ENCODE peak calls at places on chromosomes 16 and 17, in four cellular contexts. One of them, this sample, is unnamed.

GRCh38 chr16:11783319-11784047 is 13.6 kb downstream of the ZC3H7A start:
- DNase-seq in fibroblast of the aortic adventitia: peak
- DNase-seq in activated B cell treated with CpG ODN at 0.5 μM for 24 hours: peak
- DNase-seq in pancreas: no peak
- DNase-seq in this sample: no peak

GRCh38 chr16:14365200-14365851 is 264.7 kb downstream of the PARN start:
- DNase-seq in activated B cell treated with CpG ODN at 0.5 μM for 24 hours: no peak
- DNase-seq in fibroblast of the aortic adventitia: no peak
- DNase-seq in pancreas: no peak
- DNase-seq in this sample: no peak

GRCh38 chr16:70304892-70305448 is 6.0 kb downstream of the DDX19B start:
- DNase-seq in activated B cell treated with CpG ODN at 0.5 μM for 24 hours: no peak
- DNase-seq in fibroblast of the aortic adventitia: no peak
- DNase-seq in pancreas: no peak
- DNase-seq in this sample: no peak

GRCh38 chr16:57700801-57701551 is 6.4 kb downstream of the DRC7 start:
- DNase-seq in pancreas: no peak
- DNase-seq in fibroblast of the aortic adventitia: no peak
- DNase-seq in activated B cell treated with CpG ODN at 0.5 μM for 24 hours: no peak
- DNase-seq in this sample: no peak

GRCh38 chr17:2138318-2138717 is 83.4 kb downstream of the HIC1 start:
- DNase-seq in pancreas: no peak
- DNase-seq in fibroblast of the aortic adventitia: no peak
- DNase-seq in activated B cell treated with CpG ODN at 0.5 μM for 24 hours: no peak
- DNase-seq in this sample: peak

GRCh38 chr17:35796942-35797341 is 1.5 kb upstream of the MMP28 start:
- DNase-seq in activated B cell treated with CpG ODN at 0.5 μM for 24 hours: no peak
- DNase-seq in pancreas: no peak
- DNase-seq in fibroblast of the aortic adventitia: no peak
- DNase-seq in this sample: no peak

GRCh38 chr17:74713199-74713755 is 554 bp upstream of the CD300LF start:
- DNase-seq in fibroblast of the aortic adventitia: no peak
- DNase-seq in activated B cell treated with CpG ODN at 0.5 μM for 24 hours: no peak
- DNase-seq in pancreas: no peak
- DNase-seq in this sample: peak

GRCh38 chr17:51508048-51508447 is 247.7 kb downstream of the UTP18 start:
- DNase-seq in activated B cell treated with CpG ODN at 0.5 μM for 24 hours: no peak
- DNase-seq in fibroblast of the aortic adventitia: no peak
- DNase-seq in pancreas: no peak
- DNase-seq in this sample: no peak

GRCh38 chr17:37558299-37558698 is 50.9 kb downstream of the SYNRG start:
- DNase-seq in activated B cell treated with CpG ODN at 0.5 μM for 24 hours: no peak
- DNase-seq in fibroblast of the aortic adventitia: no peak
- DNase-seq in pancreas: no peak
- DNase-seq in this sample: no peak

GRCh38 chr17:8740486-8740885 is 4.2 kb downstream of the CCDC42 start:
- DNase-seq in activated B cell treated with CpG ODN at 0.5 μM for 24 hours: peak
- DNase-seq in pancreas: no peak
- DNase-seq in fibroblast of the aortic adventitia: no peak
- DNase-seq in this sample: no peak

GRCh38 chr17:74360993-74361612 is 565 bp downstream of the BTBD17 start:
- DNase-seq in fibroblast of the aortic adventitia: no peak
- DNase-seq in activated B cell treated with CpG ODN at 0.5 μM for 24 hours: no peak
- DNase-seq in pancreas: no peak
- DNase-seq in this sample: no peak

GRCh38 chr17:17785407-17785806 is 51.4 kb downstream of the SREBF1 start:
- DNase-seq in fibroblast of the aortic adventitia: no peak
- DNase-seq in pancreas: peak
- DNase-seq in activated B cell treated with CpG ODN at 0.5 μM for 24 hours: no peak
- DNase-seq in this sample: no peak

GRCh38 chr17:62637809-62638208 is 10.3 kb downstream of the MRC2 start:
- DNase-seq in activated B cell treated with CpG ODN at 0.5 μM for 24 hours: no peak
- DNase-seq in fibroblast of the aortic adventitia: no peak
- DNase-seq in pancreas: no peak
- DNase-seq in this sample: no peak

GRCh38 chr17:83154311-83155127 is 75.1 kb downstream of the METRNL start:
- DNase-seq in fibroblast of the aortic adventitia: no peak
- DNase-seq in activated B cell treated with CpG ODN at 0.5 μM for 24 hours: no peak
- DNase-seq in pancreas: no peak
- DNase-seq in this sample: peak

GRCh38 chr17:81650951-81651350 is 5.4 kb downstream of the PDE6G start:
- DNase-seq in activated B cell treated with CpG ODN at 0.5 μM for 24 hours: no peak
- DNase-seq in pancreas: no peak
- DNase-seq in fibroblast of the aortic adventitia: no peak
- DNase-seq in this sample: no peak

GRCh38 chr16:10266809-10267208 is 84.6 kb upstream of the GRIN2A start:
- DNase-seq in fibroblast of the aortic adventitia: no peak
- DNase-seq in activated B cell treated with CpG ODN at 0.5 μM for 24 hours: no peak
- DNase-seq in pancreas: no peak
- DNase-seq in this sample: no peak

GRCh38 chr16:86219655-86220445 is 290.5 kb upstream of the FOXF1 start:
- DNase-seq in fibroblast of the aortic adventitia: no peak
- DNase-seq in activated B cell treated with CpG ODN at 0.5 μM for 24 hours: no peak
- DNase-seq in pancreas: no peak
- DNase-seq in this sample: no peak

GRCh38 chr16:53090591-53091507 is 36.1 kb downstream of the CHD9 start:
- DNase-seq in pancreas: peak
- DNase-seq in fibroblast of the aortic adventitia: peak
- DNase-seq in activated B cell treated with CpG ODN at 0.5 μM for 24 hours: peak
- DNase-seq in this sample: peak

GRCh38 chr16:70563571-70563970 is 40.0 kb downstream of the SF3B3 start:
- DNase-seq in pancreas: no peak
- DNase-seq in activated B cell treated with CpG ODN at 0.5 μM for 24 hours: no peak
- DNase-seq in fibroblast of the aortic adventitia: peak
- DNase-seq in this sample: no peak

GRCh38 chr17:10705727-10706126 is 8.3 kb downstream of the ADPRM start:
- DNase-seq in activated B cell treated with CpG ODN at 0.5 μM for 24 hours: no peak
- DNase-seq in fibroblast of the aortic adventitia: no peak
- DNase-seq in pancreas: no peak
- DNase-seq in this sample: no peak

GRCh38 chr17:78343099-78343432 is 16.8 kb downstream of the SOCS3 start:
- DNase-seq in pancreas: peak
- DNase-seq in activated B cell treated with CpG ODN at 0.5 μM for 24 hours: peak
- DNase-seq in fibroblast of the aortic adventitia: peak
- DNase-seq in this sample: peak

GRCh38 chr17:20172378-20172775 is 163.2 kb downstream of the SPECC1 start:
- DNase-seq in activated B cell treated with CpG ODN at 0.5 μM for 24 hours: no peak
- DNase-seq in pancreas: no peak
- DNase-seq in fibroblast of the aortic adventitia: no peak
- DNase-seq in this sample: no peak

GRCh38 chr17:42010898-42011516 is 6.2 kb downstream of the DNAJC7 start:
- DNase-seq in fibroblast of the aortic adventitia: peak
- DNase-seq in pancreas: no peak
- DNase-seq in activated B cell treated with CpG ODN at 0.5 μM for 24 hours: no peak
- DNase-seq in this sample: no peak

GRCh38 chr16:85310868-85311585 is 198.8 kb upstream of the CIBAR2 start:
- DNase-seq in pancreas: no peak
- DNase-seq in activated B cell treated with CpG ODN at 0.5 μM for 24 hours: no peak
- DNase-seq in fibroblast of the aortic adventitia: no peak
- DNase-seq in this sample: no peak

GRCh38 chr16:20041924-20042596 is 31.6 kb downstream of the GPR139 start:
- DNase-seq in fibroblast of the aortic adventitia: no peak
- DNase-seq in activated B cell treated with CpG ODN at 0.5 μM for 24 hours: no peak
- DNase-seq in pancreas: no peak
- DNase-seq in this sample: no peak

GRCh38 chr17:40187238-40187637 is 10.0 kb downstream of the RAPGEFL1 start:
- DNase-seq in fibroblast of the aortic adventitia: no peak
- DNase-seq in activated B cell treated with CpG ODN at 0.5 μM for 24 hours: no peak
- DNase-seq in pancreas: no peak
- DNase-seq in this sample: no peak

GRCh38 chr16:53912155-53912554 is 208.2 kb downstream of the FTO start:
- DNase-seq in pancreas: no peak
- DNase-seq in fibroblast of the aortic adventitia: no peak
- DNase-seq in activated B cell treated with CpG ODN at 0.5 μM for 24 hours: no peak
- DNase-seq in this sample: no peak

GRCh38 chr17:7213895-7214299 is 5.7 kb downstream of the DLG4 start:
- DNase-seq in fibroblast of the aortic adventitia: peak
- DNase-seq in activated B cell treated with CpG ODN at 0.5 μM for 24 hours: no peak
- DNase-seq in pancreas: peak
- DNase-seq in this sample: peak

GRCh38 chr16:22092143-22092933 is at the start of gene VWA3A:
- DNase-seq in fibroblast of the aortic adventitia: peak
- DNase-seq in activated B cell treated with CpG ODN at 0.5 μM for 24 hours: no peak
- DNase-seq in pancreas: no peak
- DNase-seq in this sample: no peak

GRCh38 chr17:5921919-5922318 is 148.3 kb upstream of the WSCD1 start:
- DNase-seq in fibroblast of the aortic adventitia: no peak
- DNase-seq in pancreas: no peak
- DNase-seq in activated B cell treated with CpG ODN at 0.5 μM for 24 hours: no peak
- DNase-seq in this sample: no peak

GRCh38 chr16:87410958-87411357 is 18.8 kb downstream of the MAP1LC3B start:
- DNase-seq in activated B cell treated with CpG ODN at 0.5 μM for 24 hours: no peak
- DNase-seq in pancreas: no peak
- DNase-seq in fibroblast of the aortic adventitia: no peak
- DNase-seq in this sample: no peak
- TF ChIP-seq CTCF in activated B cell treated with CpG ODN at 0.5 μM for 24 hours: no peak
- TF ChIP-seq CTCF in pancreas: no peak
- TF ChIP-seq CTCF in fibroblast of the aortic adventitia: no peak
- TF ChIP-seq CTCF in this sample: no peak

GRCh38 chr17:76472726-76473125 is 5.3 kb downstream of the AANAT start:
- DNase-seq in pancreas: no peak
- DNase-seq in fibroblast of the aortic adventitia: no peak
- DNase-seq in activated B cell treated with CpG ODN at 0.5 μM for 24 hours: no peak
- DNase-seq in this sample: no peak

GRCh38 chr17:76473541-76473985 is 6.2 kb downstream of the AANAT start:
- DNase-seq in fibroblast of the aortic adventitia: no peak
- DNase-seq in pancreas: no peak
- DNase-seq in activated B cell treated with CpG ODN at 0.5 μM for 24 hours: no peak
- DNase-seq in this sample: no peak

GRCh38 chr17:76472258-76472645 is 4.8 kb downstream of the AANAT start:
- DNase-seq in activated B cell treated with CpG ODN at 0.5 μM for 24 hours: no peak
- DNase-seq in pancreas: no peak
- DNase-seq in fibroblast of the aortic adventitia: no peak
- DNase-seq in this sample: no peak

GRCh38 chr17:76469991-76470739 is 2.8 kb downstream of the AANAT start:
- DNase-seq in activated B cell treated with CpG ODN at 0.5 μM for 24 hours: no peak
- DNase-seq in fibroblast of the aortic adventitia: no peak
- DNase-seq in pancreas: no peak
- DNase-seq in this sample: peak

DNA sequence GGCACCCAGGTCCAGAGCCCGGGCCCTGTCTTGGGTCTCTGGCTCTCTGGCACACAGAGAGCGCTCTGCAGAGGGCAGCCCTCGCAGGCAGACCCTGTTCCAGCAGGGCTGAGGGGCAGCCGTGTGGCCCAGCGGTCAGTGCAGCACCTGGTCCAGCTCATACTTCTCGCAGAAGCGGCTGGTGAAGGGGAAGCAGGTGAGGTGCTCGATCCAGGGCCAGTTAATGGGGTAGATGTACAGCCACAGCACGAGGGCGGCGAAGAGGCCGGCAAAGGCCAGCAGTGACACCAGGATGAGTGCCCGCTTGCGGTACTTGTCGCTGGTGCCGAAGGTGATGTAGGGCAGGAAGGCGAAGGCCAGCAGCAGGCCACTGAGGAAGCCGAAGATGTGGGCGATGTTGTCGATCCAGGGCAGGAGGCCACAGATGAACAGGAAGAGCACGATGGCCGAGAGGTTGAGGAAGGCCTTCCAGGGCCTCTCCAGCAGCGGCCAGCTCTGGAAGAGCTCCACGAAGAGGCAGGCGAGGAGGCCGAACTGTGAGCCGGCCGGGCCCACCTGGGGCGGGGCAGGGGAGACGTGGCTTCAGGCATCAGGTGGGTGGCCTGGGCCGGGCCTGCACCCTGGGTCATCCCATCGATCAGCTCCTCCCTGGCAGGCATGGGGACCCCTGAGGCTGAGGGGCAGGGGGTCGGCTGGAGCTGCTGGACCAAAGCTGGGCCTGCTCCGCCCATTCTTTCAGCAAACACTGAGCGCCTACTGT is 4.3 kb downstream of the AANAT start:
- DNase-seq in fibroblast of the aortic adventitia: no peak
- DNase-seq in pancreas: no peak
- DNase-seq in activated B cell treated with CpG ODN at 0.5 μM for 24 hours: no peak
- DNase-seq in this sample: no peak
- TF ChIP-seq CTCF in fibroblast of the aortic adventitia: no peak
- TF ChIP-seq CTCF in pancreas: no peak
- TF ChIP-seq CTCF in activated B cell treated with CpG ODN at 0.5 μM for 24 hours: no peak
- TF ChIP-seq CTCF in this sample: no peak

DNA sequence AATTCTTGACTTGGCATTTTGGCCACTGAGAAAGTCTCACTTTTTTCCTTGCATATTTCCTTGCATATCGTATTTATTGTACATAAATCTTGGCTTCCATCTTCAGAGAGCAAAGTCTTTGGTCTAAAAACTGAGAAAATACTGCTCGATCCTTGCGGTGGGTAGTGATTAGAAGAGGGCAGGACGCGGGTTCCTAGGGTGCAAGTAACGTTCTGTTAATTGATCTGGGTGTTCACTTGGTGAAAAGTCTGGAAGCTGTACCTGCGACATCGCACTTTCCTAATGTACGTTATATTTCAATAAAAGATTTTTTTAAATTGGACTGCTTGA is 758 bp upstream of the UBALD2 start:
- DNase-seq in activated B cell treated with CpG ODN at 0.5 μM for 24 hours: no peak
- DNase-seq in pancreas: no peak
- DNase-seq in fibroblast of the aortic adventitia: no peak
- DNase-seq in this sample: no peak
- TF ChIP-seq CTCF in activated B cell treated with CpG ODN at 0.5 μM for 24 hours: no peak
- TF ChIP-seq CTCF in pancreas: no peak
- TF ChIP-seq CTCF in fibroblast of the aortic adventitia: no peak
- TF ChIP-seq CTCF in this sample: no peak

DNA sequence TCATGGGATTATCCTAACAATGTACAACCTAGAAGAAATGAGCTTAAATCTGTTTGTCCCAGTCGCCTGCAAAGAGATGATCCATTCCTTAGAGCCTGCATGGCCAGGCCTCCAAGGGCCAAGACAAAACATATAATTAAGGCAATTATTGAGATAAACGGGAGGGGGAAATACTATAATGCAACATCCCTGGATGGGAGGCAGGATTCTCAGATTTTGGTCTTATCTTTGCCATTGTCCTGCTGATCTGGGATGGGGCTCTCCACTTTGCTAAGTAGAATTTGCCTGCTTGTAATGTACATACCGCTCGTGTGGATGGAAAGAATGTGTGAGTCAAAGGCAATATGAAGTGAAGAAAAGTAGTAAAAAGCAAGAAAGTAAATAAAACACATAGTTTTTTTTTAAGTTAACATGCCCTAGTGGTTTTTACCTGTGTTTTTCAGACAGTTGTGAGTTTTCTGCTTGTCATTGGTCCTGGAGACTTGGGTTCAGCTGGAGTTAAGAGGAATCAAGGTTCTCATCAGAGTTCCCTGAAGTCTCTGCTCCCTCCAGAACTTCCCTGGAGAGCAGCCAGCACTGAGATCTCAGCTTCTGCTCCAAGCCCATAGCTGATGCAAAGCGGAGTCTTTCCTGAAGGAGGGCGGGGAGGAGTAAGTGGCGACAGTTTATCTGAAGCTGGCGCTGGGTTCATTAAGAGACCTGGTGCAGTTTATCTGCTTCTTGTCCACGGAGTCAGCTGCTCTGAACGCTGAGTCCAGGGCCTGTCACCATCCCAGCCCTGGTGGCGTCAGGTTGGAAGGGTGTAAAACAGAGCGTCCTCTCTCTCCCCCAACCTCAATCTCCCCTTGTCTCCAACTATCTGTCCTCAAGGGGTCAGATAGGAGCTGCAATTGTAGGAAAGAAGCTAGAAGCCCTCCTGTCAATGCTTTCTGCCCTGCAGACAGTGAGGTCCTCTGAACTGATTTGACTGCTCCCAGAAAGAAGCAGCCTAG is 30.1 kb downstream of the HOXB1 start:
- DNase-seq in pancreas: no peak
- DNase-seq in activated B cell treated with CpG ODN at 0.5 μM for 24 hours: no peak
- DNase-seq in fibroblast of the aortic adventitia: peak
- DNase-seq in this sample: no peak
- TF ChIP-seq CTCF in pancreas: no peak
- TF ChIP-seq CTCF in activated B cell treated with CpG ODN at 0.5 μM for 24 hours: no peak
- TF ChIP-seq CTCF in fibroblast of the aortic adventitia: peak
- TF ChIP-seq CTCF in this sample: no peak